ENCODE peak calls at places on chromosomes 16 and 17, in four cellular contexts. G is neural progenitor cell, P is right atrium auricular region, K is pancreas. U is an unnamed sample.

GRCh38 chr16:24996301-24996700 is 18.9 kb downstream of the ARHGAP17 start:
- DNase-seq in G (no peak), P (no peak), K (no peak), U (no peak)

GRCh38 chr17:882827-883585 is 96.6 kb downstream of the NXN start:
- DNase-seq in G (peak), P (no peak), K (peak), U (no peak)

GRCh38 chr16:24270721-24271120 is 14.6 kb downstream of the CACNG3 start:
- DNase-seq in G (no peak), P (no peak), K (no peak), U (no peak)

GRCh38 chr17:3639981-3640596 is 3.5 kb downstream of the CTNS start:
- DNase-seq in G (peak), P (no peak), K (peak), U (no peak)

GRCh38 chr17:74923538-74924249 is 379 bp upstream of the OTOP2 start:
- DNase-seq in G (peak), P (peak), K (peak), U (no peak)

GRCh38 chr16:85231959-85232358 is 119.7 kb upstream of the CIBAR2 start:
- DNase-seq in G (no peak), P (peak), K (no peak), U (no peak)

GRCh38 chr17:63173903-63174302 is 207.9 kb downstream of the TANC2 start:
- DNase-seq in G (no peak), P (no peak), K (no peak), U (no peak)

GRCh38 chr17:32277284-32277683 is 11.7 kb downstream of the RHBDL3 start:
- DNase-seq in G (peak), P (no peak), K (no peak), U (no peak)

GRCh38 chr17:512926-513325 is 160.3 kb upstream of the RPH3AL start:
- DNase-seq in G (no peak), P (no peak), K (no peak), U (no peak)

GRCh38 chr17:82881900-82882714 is 42.3 kb upstream of the ZNF750 start:
- DNase-seq in G (no peak), P (peak), K (peak), U (no peak)

GRCh38 chr17:55295411-55296170 is 30.8 kb downstream of the HLF start:
- DNase-seq in G (peak), P (peak), K (peak), U (peak)

GRCh38 chr16:47058295-47059086 is 85.0 kb upstream of the DNAJA2 start:
- DNase-seq in G (no peak), P (no peak), K (no peak), U (no peak)

GRCh38 chr16:11224894-11225676 is 30.9 kb downstream of the SOCS1 start:
- DNase-seq in G (no peak), P (no peak), K (no peak), U (no peak)

GRCh38 chr16:2252806-2253148 is 1.4 kb upstream of the ECI1 start:
- DNase-seq in G (no peak), P (no peak), K (no peak), U (no peak)

GRCh38 chr16:2251281-2252111 is at the start of gene ECI1:
- DNase-seq in G (peak), P (peak), K (peak), U (peak)

GRCh38 chr16:2256531-2257140 is 5.2 kb upstream of the ECI1 start:
- DNase-seq in G (no peak), P (no peak), K (no peak), U (no peak)

GRCh38 chr16:2250652-2251280 is 621 bp downstream of the ECI1 start:
- DNase-seq in G (no peak), P (no peak), K (peak), U (no peak)

DNA sequence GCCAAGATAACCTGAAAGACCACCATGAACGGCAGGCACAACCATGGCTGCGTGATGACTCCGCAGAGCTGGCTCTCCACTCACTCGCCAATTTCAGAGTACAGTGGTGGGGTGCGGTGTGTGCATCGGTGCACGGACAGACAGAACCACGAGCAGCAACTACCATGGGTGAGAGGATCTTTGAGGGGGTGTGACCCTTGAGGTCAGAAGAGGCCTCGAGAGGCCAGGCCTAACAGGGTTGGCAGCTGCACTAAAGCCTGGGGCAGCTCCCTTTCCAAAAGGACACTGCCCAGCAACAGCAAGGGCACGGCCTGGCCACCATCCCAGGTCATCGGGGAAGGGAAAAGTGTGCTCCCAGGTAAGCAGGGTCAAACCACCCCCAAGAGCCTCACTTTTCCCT is 1.9 kb upstream of the ECI1 start:
- DNase-seq in G (no peak), P (no peak), K (no peak), U (no peak)
- H3K27ac ChIP-seq in G (no peak), P (no peak), K (no peak), U (no peak)

GRCh38 chr16:77991701-77992100 is 30.6 kb upstream of the CLEC3A start:
- DNase-seq in G (no peak), P (no peak), K (no peak), U (no peak)

GRCh38 chr16:77998350-77999023 is 23.9 kb upstream of the CLEC3A start:
- DNase-seq in G (no peak), P (no peak), K (no peak), U (no peak)

GRCh38 chr16:77995843-77996455 is 26.4 kb upstream of the CLEC3A start:
- DNase-seq in G (no peak), P (no peak), K (no peak), U (no peak)

GRCh38 chr16:77993586-77993985 is 28.8 kb upstream of the CLEC3A start:
- DNase-seq in G (no peak), P (no peak), K (no peak), U (no peak)

GRCh38 chr16:77993111-77993571 is 29.2 kb upstream of the CLEC3A start:
- DNase-seq in G (peak), P (no peak), K (no peak), U (no peak)
- H3K27ac ChIP-seq in G (peak), P (peak), K (no peak), U (no peak)

GRCh38 chr17:18323507-18324139 is 8.5 kb downstream of the SMCR8 start:
- DNase-seq in G (no peak), P (no peak), K (no peak), U (no peak)
- H3K27ac ChIP-seq in G (no peak), P (no peak), K (no peak), U (no peak)

GRCh38 chr17:17151962-17152361 is 54.2 kb downstream of the PLD6 start:
- DNase-seq in G (no peak), P (peak), K (peak), U (no peak)
- H3K27ac ChIP-seq in G (no peak), P (peak), K (no peak), U (peak)

DNA sequence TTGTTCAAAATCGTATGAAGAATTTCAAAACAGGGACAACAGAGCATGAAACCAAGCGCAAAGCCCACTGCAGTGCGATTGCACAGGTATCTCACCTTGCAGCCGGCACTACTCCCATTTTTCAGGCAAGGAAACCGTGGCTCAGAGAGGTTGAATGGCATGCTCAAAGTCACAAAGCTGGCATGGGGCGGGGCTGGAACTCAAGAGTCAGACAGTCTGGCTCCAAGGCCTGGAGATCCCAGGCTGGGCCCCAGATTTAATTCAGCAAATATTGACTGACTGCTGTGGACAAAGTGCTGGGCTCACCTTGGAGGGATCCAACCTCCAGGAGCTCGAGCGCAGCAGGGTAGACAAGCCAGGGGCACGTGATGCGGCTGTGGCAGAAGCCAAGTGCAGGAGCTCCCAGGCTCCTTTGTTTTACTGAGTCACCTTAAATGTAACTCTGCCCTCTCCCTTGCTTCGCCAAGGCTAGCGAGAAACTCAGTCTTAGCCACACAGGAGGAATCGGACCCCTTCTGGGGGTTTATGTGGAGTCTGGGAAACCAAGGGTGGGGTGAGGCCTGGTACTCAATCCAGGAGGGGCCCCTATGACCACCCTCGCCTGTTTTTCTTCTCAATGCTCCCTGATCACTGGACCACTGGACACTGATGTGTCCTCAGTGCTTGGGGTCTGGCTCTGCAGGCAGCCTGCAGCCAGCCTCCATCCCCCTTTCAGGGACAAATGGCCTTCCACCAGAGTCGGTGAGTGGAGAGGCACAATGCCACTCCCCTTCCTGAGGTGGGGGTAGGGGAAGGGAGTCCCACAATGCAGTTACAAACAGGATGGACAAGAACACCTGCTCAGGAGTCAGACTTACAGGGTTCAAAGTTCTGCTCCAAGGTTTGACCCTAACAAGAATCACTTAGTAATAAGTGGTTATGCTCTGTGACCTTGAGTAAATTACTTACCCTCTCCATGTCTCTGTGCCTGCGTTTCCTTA is 3.9 kb upstream of the SPATA20 start:
- DNase-seq in G (no peak), P (no peak), K (peak), U (no peak)
- H3K27ac ChIP-seq in G (no peak), P (no peak), K (peak), U (no peak)

GRCh38 chr16:89407925-89408300 is 82.4 kb downstream of the ANKRD11 start:
- DNase-seq in G (no peak), P (peak), K (no peak), U (no peak)

GRCh38 chr16:89408315-89408714 is 82.0 kb downstream of the ANKRD11 start:
- DNase-seq in G (no peak), P (no peak), K (peak), U (no peak)

GRCh38 chr16:89410322-89410721 is 80.0 kb downstream of the ANKRD11 start:
- DNase-seq in G (no peak), P (no peak), K (no peak), U (no peak)

GRCh38 chr16:89410794-89411309 is 79.5 kb downstream of the ANKRD11 start:
- DNase-seq in G (no peak), P (peak), K (peak), U (no peak)

GRCh38 chr16:89409161-89409711 is 81.1 kb downstream of the ANKRD11 start:
- DNase-seq in G (no peak), P (no peak), K (no peak), U (peak)
- H3K27ac ChIP-seq in G (no peak), P (peak), K (no peak), U (no peak)

U was measured in caudate nucleus.